ENCODE peak calls at places on chromosomes 12 and 14, in ten cellular contexts. K is type B pancreatic cell; Y is AG04450; P is heart right ventricle; S is CD4-positive, alpha-beta T cell; G is Panc1; R is glutamatergic neuron; H is hepatocyte; V is sigmoid colon; I is uterus. M is an unnamed sample.

GRCh38 chr14:66359500-66359899 is 126.7 kb upstream of the CCDC196 start:
- DNase-seq in Y (peak; percentile 50), S (no peak), G (no peak), K (no peak), R (no peak), I (peak; percentile 16), H (peak; percentile 78), P (peak; percentile 15), V (no peak), M (no peak)

GRCh38 chr14:81170104-81170828 is 50.5 kb downstream of the GTF2A1 start:
- DNase-seq in K (peak; percentile 87), G (peak; percentile 71), R (peak; percentile 89), H (peak; percentile 95), P (peak; percentile 93), Y (peak; percentile 67), V (peak; percentile 97), I (peak; percentile 94), S (peak; percentile 86), M (peak; percentile 87)

GRCh38 chr12:42588981-42589464 is 523 bp downstream of the PRICKLE1 start:
- DNase-seq in Y (no peak), I (peak; percentile 38), V (peak; percentile 72), S (no peak), P (peak; percentile 62), G (no peak), R (peak; percentile 71), K (peak; percentile 76), H (peak; percentile 73), M (no peak)

GRCh38 chr12:56032006-56032405 is 9.7 kb upstream of the RPS26 start:
- DNase-seq in S (no peak), K (no peak), V (no peak), I (no peak), H (no peak), R (no peak), Y (no peak), G (no peak), P (no peak), M (no peak)

GRCh38 chr12:113299619-113300237 is 35.2 kb downstream of the SLC8B1 start:
- DNase-seq in S (no peak), R (no peak), K (no peak), G (peak; percentile 28), P (peak; percentile 41), I (peak; percentile 49), Y (peak; percentile 57), H (peak; percentile 88), V (peak; percentile 81), M (no peak)

GRCh38 chr14:96090441-96091148 is 51.4 kb downstream of the C14orf132 start:
- DNase-seq in V (peak; percentile 83), G (no peak), R (peak; percentile 88), S (no peak), Y (peak; percentile 26), I (peak; percentile 70), P (peak; percentile 84), K (no peak), H (peak; percentile 70), M (no peak)

GRCh38 chr14:65446159-65446558 is 33.6 kb downstream of the FUT8 start:
- DNase-seq in P (no peak), Y (no peak), H (no peak), G (no peak), S (no peak), R (no peak), V (no peak), K (no peak), I (no peak), M (no peak)

GRCh38 chr14:42930058-42930457 is 1323.4 kb downstream of the LRFN5 start:
- DNase-seq in V (no peak), I (no peak), R (peak; percentile 35), G (no peak), S (no peak), H (no peak), P (no peak), K (no peak), Y (peak; percentile 39), M (peak; percentile 50)

GRCh38 chr14:87066221-87066817 is 926.7 kb downstream of the GALC start:
- DNase-seq in G (no peak), R (no peak), V (no peak), I (no peak), S (no peak), H (no peak), P (no peak), K (no peak), Y (no peak), M (no peak)

GRCh38 chr12:45918818-45919217 is 71.6 kb downstream of the SCAF11 start:
- DNase-seq in R (no peak), K (no peak), G (no peak), I (no peak), P (no peak), H (no peak), V (no peak), S (no peak), Y (no peak), M (no peak)

GRCh38 chr14:70707138-70708038 is 65.7 kb downstream of the TTC9 start:
- DNase-seq in R (no peak), S (no peak), V (no peak), P (no peak), H (peak; percentile 57), K (no peak), I (no peak), Y (no peak), G (no peak), M (no peak)

GRCh38 chr14:53285064-53285463 is 131.9 kb upstream of the DDHD1 start:
- DNase-seq in S (no peak), R (no peak), V (no peak), P (no peak), H (no peak), K (no peak), I (no peak), G (no peak), Y (no peak), M (no peak)

GRCh38 chr14:71423481-71423880 is 508.7 kb upstream of the RGS6 start:
- DNase-seq in I (no peak), H (no peak), R (no peak), Y (no peak), G (no peak), S (no peak), K (no peak), P (no peak), V (no peak), M (no peak)

GRCh38 chr14:71595441-71595840 is 336.8 kb upstream of the RGS6 start:
- DNase-seq in S (no peak), I (no peak), H (no peak), P (no peak), Y (no peak), G (no peak), R (no peak), K (no peak), V (no peak), M (no peak)

GRCh38 chr14:63735720-63736119 is 7.9 kb upstream of the SGPP1 start:
- DNase-seq in G (no peak), I (no peak), V (no peak), H (no peak), R (no peak), S (no peak), Y (no peak), P (no peak), K (no peak), M (no peak)

GRCh38 chr12:109160873-109161272 is 44.5 kb downstream of the ACACB start:
- DNase-seq in K (no peak), G (no peak), I (no peak), V (peak; percentile 13), R (no peak), S (no peak), P (no peak), Y (no peak), H (no peak), M (no peak)

GRCh38 chr12:26434299-26434915 is 239.0 kb downstream of the SSPN start:
- DNase-seq in V (no peak), R (peak; percentile 34), G (peak; percentile 68), S (no peak), Y (peak; percentile 32), I (no peak), P (no peak), H (peak; percentile 48), K (no peak), M (no peak)

DNA sequence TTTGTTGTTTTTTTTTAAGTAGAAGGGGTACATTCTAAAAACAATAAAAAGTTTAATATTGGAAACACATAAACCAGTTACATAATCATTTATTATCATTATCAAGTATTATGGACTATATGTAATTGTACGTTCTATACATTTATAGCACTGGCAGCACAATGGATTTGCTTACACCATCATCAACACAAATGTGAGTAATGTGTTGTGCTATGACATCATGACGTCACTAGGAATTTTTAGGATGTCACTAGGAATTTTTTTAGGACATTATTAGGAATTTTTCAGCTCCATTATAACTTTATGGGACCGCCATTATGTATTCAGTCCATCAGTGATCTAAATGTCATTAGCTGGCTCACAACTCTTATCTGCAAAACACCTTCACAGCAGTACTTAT is 126.8 kb upstream of the SYT10 start:
- DNase-seq in P (no peak), R (no peak), H (no peak), G (no peak), Y (no peak), S (no peak), K (no peak), V (no peak), I (no peak), M (no peak)
- TF ChIP-seq CTCF in P (no peak), R (no peak), H (no peak), G (no peak), Y (no peak), S (no peak), K (no peak), V (no peak), I (no peak), M (no peak)

DNA sequence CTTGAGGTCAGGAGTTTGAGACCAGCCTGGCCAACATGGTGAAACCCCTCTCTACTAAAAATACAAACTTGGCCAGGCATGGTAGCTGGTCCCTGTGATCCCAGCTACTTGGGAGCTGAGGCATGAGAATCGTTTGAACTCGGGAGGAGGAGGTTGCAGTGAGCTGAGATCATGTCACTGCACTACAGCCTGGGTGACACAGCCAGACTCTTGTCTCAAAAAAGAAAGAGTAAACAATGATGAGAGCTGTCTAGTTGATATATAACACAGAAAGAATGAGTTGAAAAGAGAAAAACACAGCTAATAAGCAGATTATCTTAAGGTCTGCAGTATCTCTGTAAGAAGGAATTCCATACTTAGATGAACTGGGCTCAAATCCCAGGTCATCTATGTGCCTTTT is 31.1 kb upstream of the STRAP start:
- DNase-seq in V (no peak), I (no peak), P (no peak), K (no peak), Y (no peak), G (no peak), S (no peak), H (no peak), R (no peak), M (no peak)
- TF ChIP-seq CTCF in V (no peak), I (no peak), P (no peak), K (no peak), Y (no peak), G (no peak), S (no peak), H (no peak), R (no peak), M (no peak)

GRCh38 chr14:76644875-76645518 is 116.3 kb upstream of the VASH1 start:
- DNase-seq in V (peak; percentile 58), R (peak; percentile 78), I (no peak), P (no peak), K (peak; percentile 75), S (no peak), H (peak; percentile 74), Y (no peak), G (no peak), M (no peak)
- TF ChIP-seq CTCF in V (peak; percentile 60), R (peak; percentile 67), I (no peak), P (peak; percentile 64), K (peak; percentile 86), S (no peak), H (peak; percentile 80), Y (peak; percentile 55), G (peak; percentile 76), M (peak; percentile 10)

GRCh38 chr12:98656289-98657101 is 11.4 kb downstream of the APAF1 start:
- DNase-seq in H (peak; percentile 6), Y (no peak), P (no peak), I (no peak), K (no peak), G (no peak), R (no peak), V (no peak), S (no peak), M (no peak)
- TF ChIP-seq CTCF in H (no peak), Y (no peak), P (no peak), I (no peak), K (no peak), G (no peak), R (no peak), V (no peak), S (no peak), M (no peak)

M was measured in CD14-positive monocyte.